ENCODE peak calls at places on chromosomes 5 and 9, in six cellular contexts. A is mammary epithelial cell, F is endothelial cell of umbilical vein, D is mesenchymal stem cell, W is IMR-90, K is H9. X is an unnamed sample. For H3K27me3, the result is how much of the 10 kb centered on the place peaks cover.

GRCh38 chr9:37913480-37914153 is 9.7 kb upstream of the SLC25A51 start:
- DNase-seq in A (peak), F (peak), D (peak), W (peak), K (peak), X (peak)

GRCh38 chr5:93675458-93676450 is 65.6 kb downstream of the POU5F2 start:
- DNase-seq in A (no peak), F (no peak), D (peak), W (peak), K (no peak), X (no peak)

GRCh38 chr5:168312606-168313297 is 21.3 kb downstream of the WWC1 start:
- DNase-seq in A (no peak), F (no peak), D (no peak), W (no peak), K (no peak), X (no peak)

GRCh38 chr5:96087939-96088338 is 126.3 kb upstream of the ELL2 start:
- DNase-seq in A (no peak), F (no peak), D (no peak), W (no peak), K (no peak), X (no peak)

GRCh38 chr9:93090091-93090655 is 5.8 kb upstream of the CARD19 start:
- DNase-seq in A (no peak), F (no peak), D (no peak), W (no peak), K (no peak), X (no peak)

GRCh38 chr9:129944501-129945116 is 98.4 kb downstream of the FNBP1 start:
- DNase-seq in A (no peak), F (no peak), D (no peak), W (no peak), K (no peak), X (no peak)

GRCh38 chr9:125807065-125807464 is 59.9 kb downstream of the PBX3 start:
- DNase-seq in A (peak), F (no peak), D (peak), W (peak), K (no peak), X (no peak)

GRCh38 chr5:30401479-30402058 is 791.9 kb upstream of the CDH6 start:
- DNase-seq in A (peak), F (no peak), D (peak), W (peak), K (peak), X (peak)

GRCh38 chr5:120533581-120533980 is 69.5 kb downstream of the PRR16 start:
- DNase-seq in A (no peak), F (no peak), D (no peak), W (no peak), K (no peak), X (no peak)

GRCh38 chr9:18920685-18921084 is 112.3 kb downstream of the SAXO1 start:
- DNase-seq in A (no peak), F (no peak), D (no peak), W (peak), K (no peak), X (no peak)

GRCh38 chr5:81785311-81785710 is 34.4 kb upstream of the SSBP2 start:
- DNase-seq in A (no peak), F (no peak), D (no peak), W (no peak), K (no peak), X (no peak)

GRCh38 chr9:117245225-117245624 is 169.6 kb downstream of the ASTN2 start:
- DNase-seq in A (no peak), F (no peak), D (no peak), W (no peak), K (no peak), X (no peak)

GRCh38 chr5:113195726-113196125 is 219.1 kb downstream of the DCP2 start:
- DNase-seq in A (no peak), F (no peak), D (no peak), W (no peak), K (no peak), X (no peak)

GRCh38 chr5:37812365-37812764 is 27.5 kb downstream of the GDNF start:
- DNase-seq in A (no peak), F (no peak), D (no peak), W (no peak), K (no peak), X (no peak)

GRCh38 chr9:3138236-3139229 is 294.6 kb upstream of the PUM3 start:
- DNase-seq in A (no peak), F (no peak), D (peak), W (no peak), K (no peak), X (no peak)

GRCh38 chr9:121326130-121326838 is 43.8 kb downstream of the STOM start:
- DNase-seq in A (peak), F (peak), D (peak), W (peak), K (no peak), X (peak)

GRCh38 chr5:179759961-179760541 is 27.4 kb downstream of the MAML1 start:
- DNase-seq in A (peak), F (no peak), D (peak), W (no peak), K (no peak), X (no peak)

GRCh38 chr5:151052834-151053233 is 28.0 kb downstream of the TNIP1 start:
- DNase-seq in A (no peak), F (no peak), D (no peak), W (no peak), K (no peak), X (no peak)

GRCh38 chr5:79798892-79799590 is 109.4 kb downstream of the CMYA5 start:
- DNase-seq in A (no peak), F (no peak), D (no peak), W (no peak), K (no peak), X (no peak)

GRCh38 chr5:61280205-61280604 is 51.9 kb upstream of the ZSWIM6 start:
- DNase-seq in A (peak), F (peak), D (peak), W (peak), K (no peak), X (no peak)

GRCh38 chr5:170312666-170313065 is 15.1 kb upstream of the LCP2 start:
- DNase-seq in A (peak), F (peak), D (peak), W (peak), K (no peak), X (no peak)

GRCh38 chr5:88826959-88827585 is 55.9 kb downstream of the MEF2C start:
- DNase-seq in A (peak), F (peak), D (peak), W (peak), K (peak), X (no peak)

GRCh38 chr5:168747987-168748777 is 169.0 kb upstream of the PANK3 start:
- DNase-seq in A (peak), F (no peak), D (no peak), W (no peak), K (peak), X (peak)

GRCh38 chr9:35619800-35620158 is 1.6 kb upstream of the CD72 start:
- DNase-seq in A (no peak), F (no peak), D (no peak), W (no peak), K (no peak), X (no peak)

GRCh38 chr5:72203251-72203845 is 96.1 kb downstream of the MAP1B start:
- DNase-seq in A (no peak), F (no peak), D (peak), W (peak), K (no peak), X (no peak)

GRCh38 chr5:32703957-32704356 is 7.2 kb upstream of the NPR3 start:
- DNase-seq in A (no peak), F (no peak), D (no peak), W (no peak), K (no peak), X (no peak)

GRCh38 chr9:70574222-70574837 is 159.9 kb upstream of the KLF9 start:
- DNase-seq in A (no peak), F (peak), D (peak), W (peak), K (no peak), X (no peak)

GRCh38 chr9:120713257-120714087 is 798 bp downstream of the MEGF9 start:
- DNase-seq in A (peak), F (no peak), D (no peak), W (no peak), K (peak), X (no peak)

GRCh38 chr9:20815923-20816703 is 132.1 kb downstream of the FOCAD start:
- DNase-seq in A (no peak), F (no peak), D (no peak), W (no peak), K (no peak), X (no peak)

GRCh38 chr5:55141945-55142690 is 17.9 kb upstream of the GPX8 start:
- DNase-seq in A (no peak), F (no peak), D (no peak), W (no peak), K (no peak), X (no peak)
- H3K27me3 ChIP-seq in A (under half), F (under half), D (under half), W (under half), K (under half), X (under half)

DNA sequence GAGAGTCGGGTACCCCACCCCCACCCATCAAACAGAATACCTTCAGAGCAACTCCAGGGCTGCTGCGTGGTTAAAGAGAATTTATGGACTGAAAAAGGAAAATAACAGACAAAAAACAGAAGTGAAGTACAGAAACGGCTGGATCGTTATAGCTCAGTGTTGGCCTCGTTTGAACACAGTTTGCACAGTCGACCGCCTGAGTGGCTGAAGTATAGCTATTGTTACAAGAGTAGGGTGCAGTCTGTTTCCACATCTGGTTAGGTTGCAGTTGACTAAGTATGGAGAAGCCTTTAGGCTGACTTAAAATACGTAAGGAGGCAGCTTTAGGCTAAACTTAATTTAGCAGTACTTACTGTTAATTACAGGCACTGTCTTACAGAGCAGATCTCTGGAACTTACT is 121.2 kb downstream of the GCNT1 start:
- DNase-seq in A (no peak), F (no peak), D (no peak), W (no peak), K (no peak), X (no peak)
- H3K4me2 ChIP-seq in A (no peak), F (no peak), D (no peak), W (no peak), K (no peak), X (no peak)

DNA sequence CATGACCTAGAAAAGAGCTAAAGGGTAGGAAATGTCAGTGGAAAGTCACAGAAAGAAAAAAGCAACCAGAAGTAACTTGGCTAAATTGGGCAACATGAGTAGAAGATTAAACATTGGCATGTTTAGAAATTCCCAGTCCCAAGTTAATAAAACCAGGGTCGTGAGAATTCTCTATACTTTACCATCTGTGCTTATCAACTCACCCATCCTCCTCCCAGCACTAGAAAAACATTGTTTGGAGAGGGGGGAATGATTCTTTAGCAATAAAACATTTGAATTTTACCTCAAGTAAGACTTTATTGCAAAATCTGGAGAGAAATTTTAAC is 79.6 kb downstream of the PRKACG start:
- DNase-seq in A (no peak), F (no peak), D (no peak), W (no peak), K (no peak), X (no peak)
- H3K27me3 ChIP-seq in A (under half), F (under half), D (under half), W (under half), K (under half), X (under half)

DNA sequence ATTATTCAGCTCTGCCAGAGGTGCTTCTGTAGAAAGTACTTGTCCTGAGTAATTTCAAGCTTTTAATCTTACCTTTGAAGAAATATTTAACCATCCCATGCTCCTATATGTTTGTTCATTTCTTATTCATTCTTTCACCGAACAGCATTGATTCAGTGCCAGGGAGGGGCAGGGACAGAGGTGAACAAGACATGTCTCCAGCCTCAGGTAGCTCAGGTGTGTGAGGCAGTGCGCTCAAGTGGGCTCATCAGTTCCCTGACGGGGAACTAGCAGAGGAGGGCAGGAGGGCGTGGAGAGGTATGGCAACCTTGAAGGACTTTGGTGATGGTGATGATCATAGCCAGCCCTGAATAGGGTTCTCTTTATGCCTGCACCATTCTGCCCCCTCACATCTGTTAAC is 25.9 kb downstream of the ERGIC1 start:
- DNase-seq in A (peak), F (no peak), D (no peak), W (no peak), K (no peak), X (no peak)
- H3K4me2 ChIP-seq in A (peak), F (peak), D (no peak), W (no peak), K (no peak), X (no peak)

GRCh38 chr9:109880276-109881169 is 100.5 kb downstream of the PALM2AKAP2 start:
- DNase-seq in A (peak), F (peak), D (peak), W (peak), K (peak), X (peak)

GRCh38 chr9:109886050-109886449 is 106.1 kb downstream of the PALM2AKAP2 start:
- DNase-seq in A (no peak), F (peak), D (no peak), W (no peak), K (no peak), X (no peak)

GRCh38 chr9:109887079-109887478 is 107.1 kb downstream of the PALM2AKAP2 start:
- DNase-seq in A (peak), F (peak), D (peak), W (peak), K (no peak), X (no peak)

GRCh38 chr9:109886617-109887016 is 106.6 kb downstream of the PALM2AKAP2 start:
- DNase-seq in A (peak), F (no peak), D (no peak), W (no peak), K (no peak), X (no peak)

GRCh38 chr9:109883623-109884022 is 103.6 kb downstream of the PALM2AKAP2 start:
- DNase-seq in A (no peak), F (no peak), D (no peak), W (no peak), K (no peak), X (no peak)
- H3K27me3 ChIP-seq in A (under half), F (under half), D (under half), W (under half), K (under half), X (under half)

GRCh38 chr9:116072046-116072445 is 81.5 kb upstream of the PAPPA start:
- DNase-seq in A (no peak), F (no peak), D (no peak), W (no peak), K (no peak), X (no peak)
- H3K4me2 ChIP-seq in A (no peak), F (no peak), D (no peak), W (no peak), K (no peak), X (no peak)

GRCh38 chr5:139760066-139761056 is 35.2 kb upstream of the PSD2 start:
- DNase-seq in A (no peak), F (no peak), D (no peak), W (peak), K (no peak), X (no peak)
- H3K27me3 ChIP-seq in A (under half), F (under half), D (half or more), W (half or more), K (under half), X (under half)

GRCh38 chr9:114503522-114504340 is 1.5 kb downstream of the WHRN start:
- DNase-seq in A (no peak), F (no peak), D (no peak), W (no peak), K (no peak), X (no peak)
- H3K4me2 ChIP-seq in A (peak), F (no peak), D (peak), W (peak), K (peak), X (peak)